ENCODE peak calls at places on chromosomes 3 and 15, in ten cellular contexts. One of them, this sample, is unnamed.

GRCh38 chr15:71048913-71049675 is 66.2 kb upstream of the THSD4 start:
- DNase-seq in GM20000: no peak
- DNase-seq in activated naive CD8-positive, alpha-beta T cell treated with anti-CD3 and anti-CD28 coated beads, Interleukin-2, amount 50 U/mL, for 24 hours: no peak
- DNase-seq in AG09319: peak
- DNase-seq in HEK293T: no peak
- DNase-seq in activated gamma-delta T cell treated with anti-CD3 and anti-CD28 coated beads, Interleukin-2, amount 50 U/mL, for 16 hours: no peak
- DNase-seq in stimulated activated naive B cell treated with anti-CD40 and anti-IgM and Interleukin-4, amounts not matched to agents 10 μg/mL and 1 μg/mL and 100 μg/mL, for 72 hours: no peak
- DNase-seq in stimulated activated CD8-positive, alpha-beta memory T cell treated with anti-CD3 and anti-CD28 coated beads, Interleukin-4, amount 100 ng/mL, for 24 hours: no peak
- DNase-seq in posterior cingulate gyrus: no peak
- DNase-seq in stimulated activated naive CD8-positive, alpha-beta T cell treated with anti-CD3 and anti-CD28 coated beads, Interleukin-15, Interleukin-2, amounts not matched to agents 100 U/mL and 50 U/mL, for 24 hours: no peak
- DNase-seq in this sample: no peak

GRCh38 chr3:16399473-16399872 is 114.0 kb downstream of the RFTN1 start:
- DNase-seq in HEK293T: peak
- DNase-seq in stimulated activated naive CD8-positive, alpha-beta T cell treated with anti-CD3 and anti-CD28 coated beads, Interleukin-15, Interleukin-2, amounts not matched to agents 100 U/mL and 50 U/mL, for 24 hours: no peak
- DNase-seq in activated gamma-delta T cell treated with anti-CD3 and anti-CD28 coated beads, Interleukin-2, amount 50 U/mL, for 16 hours: no peak
- DNase-seq in stimulated activated naive B cell treated with anti-CD40 and anti-IgM and Interleukin-4, amounts not matched to agents 10 μg/mL and 1 μg/mL and 100 μg/mL, for 72 hours: no peak
- DNase-seq in AG09319: peak
- DNase-seq in posterior cingulate gyrus: no peak
- DNase-seq in stimulated activated CD8-positive, alpha-beta memory T cell treated with anti-CD3 and anti-CD28 coated beads, Interleukin-4, amount 100 ng/mL, for 24 hours: no peak
- DNase-seq in GM20000: no peak
- DNase-seq in activated naive CD8-positive, alpha-beta T cell treated with anti-CD3 and anti-CD28 coated beads, Interleukin-2, amount 50 U/mL, for 24 hours: no peak
- DNase-seq in this sample: peak

GRCh38 chr3:129016366-129016724 is 15.2 kb downstream of the EFCC1 start:
- DNase-seq in AG09319: no peak
- DNase-seq in HEK293T: no peak
- DNase-seq in stimulated activated CD8-positive, alpha-beta memory T cell treated with anti-CD3 and anti-CD28 coated beads, Interleukin-4, amount 100 ng/mL, for 24 hours: no peak
- DNase-seq in stimulated activated naive B cell treated with anti-CD40 and anti-IgM and Interleukin-4, amounts not matched to agents 10 μg/mL and 1 μg/mL and 100 μg/mL, for 72 hours: peak
- DNase-seq in GM20000: no peak
- DNase-seq in activated naive CD8-positive, alpha-beta T cell treated with anti-CD3 and anti-CD28 coated beads, Interleukin-2, amount 50 U/mL, for 24 hours: peak
- DNase-seq in posterior cingulate gyrus: no peak
- DNase-seq in activated gamma-delta T cell treated with anti-CD3 and anti-CD28 coated beads, Interleukin-2, amount 50 U/mL, for 16 hours: peak
- DNase-seq in stimulated activated naive CD8-positive, alpha-beta T cell treated with anti-CD3 and anti-CD28 coated beads, Interleukin-15, Interleukin-2, amounts not matched to agents 100 U/mL and 50 U/mL, for 24 hours: peak
- DNase-seq in this sample: peak

GRCh38 chr3:28151207-28151550 is 90.2 kb upstream of the CMC1 start:
- DNase-seq in AG09319: no peak
- DNase-seq in activated naive CD8-positive, alpha-beta T cell treated with anti-CD3 and anti-CD28 coated beads, Interleukin-2, amount 50 U/mL, for 24 hours: no peak
- DNase-seq in stimulated activated naive CD8-positive, alpha-beta T cell treated with anti-CD3 and anti-CD28 coated beads, Interleukin-15, Interleukin-2, amounts not matched to agents 100 U/mL and 50 U/mL, for 24 hours: no peak
- DNase-seq in GM20000: no peak
- DNase-seq in stimulated activated naive B cell treated with anti-CD40 and anti-IgM and Interleukin-4, amounts not matched to agents 10 μg/mL and 1 μg/mL and 100 μg/mL, for 72 hours: no peak
- DNase-seq in HEK293T: no peak
- DNase-seq in activated gamma-delta T cell treated with anti-CD3 and anti-CD28 coated beads, Interleukin-2, amount 50 U/mL, for 16 hours: no peak
- DNase-seq in posterior cingulate gyrus: no peak
- DNase-seq in stimulated activated CD8-positive, alpha-beta memory T cell treated with anti-CD3 and anti-CD28 coated beads, Interleukin-4, amount 100 ng/mL, for 24 hours: no peak
- DNase-seq in this sample: no peak

GRCh38 chr3:98807011-98807410 is 43.9 kb downstream of the ST3GAL6 start:
- DNase-seq in AG09319: no peak
- DNase-seq in posterior cingulate gyrus: no peak
- DNase-seq in stimulated activated naive B cell treated with anti-CD40 and anti-IgM and Interleukin-4, amounts not matched to agents 10 μg/mL and 1 μg/mL and 100 μg/mL, for 72 hours: no peak
- DNase-seq in GM20000: no peak
- DNase-seq in activated naive CD8-positive, alpha-beta T cell treated with anti-CD3 and anti-CD28 coated beads, Interleukin-2, amount 50 U/mL, for 24 hours: no peak
- DNase-seq in stimulated activated CD8-positive, alpha-beta memory T cell treated with anti-CD3 and anti-CD28 coated beads, Interleukin-4, amount 100 ng/mL, for 24 hours: no peak
- DNase-seq in activated gamma-delta T cell treated with anti-CD3 and anti-CD28 coated beads, Interleukin-2, amount 50 U/mL, for 16 hours: no peak
- DNase-seq in stimulated activated naive CD8-positive, alpha-beta T cell treated with anti-CD3 and anti-CD28 coated beads, Interleukin-15, Interleukin-2, amounts not matched to agents 100 U/mL and 50 U/mL, for 24 hours: no peak
- DNase-seq in HEK293T: no peak
- DNase-seq in this sample: no peak

GRCh38 chr15:69346112-69346511 is 47.4 kb downstream of the PAQR5 start:
- DNase-seq in AG09319: no peak
- DNase-seq in posterior cingulate gyrus: no peak
- DNase-seq in stimulated activated CD8-positive, alpha-beta memory T cell treated with anti-CD3 and anti-CD28 coated beads, Interleukin-4, amount 100 ng/mL, for 24 hours: no peak
- DNase-seq in activated gamma-delta T cell treated with anti-CD3 and anti-CD28 coated beads, Interleukin-2, amount 50 U/mL, for 16 hours: no peak
- DNase-seq in HEK293T: no peak
- DNase-seq in GM20000: no peak
- DNase-seq in stimulated activated naive CD8-positive, alpha-beta T cell treated with anti-CD3 and anti-CD28 coated beads, Interleukin-15, Interleukin-2, amounts not matched to agents 100 U/mL and 50 U/mL, for 24 hours: no peak
- DNase-seq in stimulated activated naive B cell treated with anti-CD40 and anti-IgM and Interleukin-4, amounts not matched to agents 10 μg/mL and 1 μg/mL and 100 μg/mL, for 72 hours: no peak
- DNase-seq in activated naive CD8-positive, alpha-beta T cell treated with anti-CD3 and anti-CD28 coated beads, Interleukin-2, amount 50 U/mL, for 24 hours: no peak
- DNase-seq in this sample: no peak

GRCh38 chr3:25338158-25338725 is 89.8 kb upstream of the RARB start:
- DNase-seq in GM20000: no peak
- DNase-seq in stimulated activated naive B cell treated with anti-CD40 and anti-IgM and Interleukin-4, amounts not matched to agents 10 μg/mL and 1 μg/mL and 100 μg/mL, for 72 hours: no peak
- DNase-seq in activated gamma-delta T cell treated with anti-CD3 and anti-CD28 coated beads, Interleukin-2, amount 50 U/mL, for 16 hours: no peak
- DNase-seq in stimulated activated naive CD8-positive, alpha-beta T cell treated with anti-CD3 and anti-CD28 coated beads, Interleukin-15, Interleukin-2, amounts not matched to agents 100 U/mL and 50 U/mL, for 24 hours: no peak
- DNase-seq in HEK293T: no peak
- DNase-seq in posterior cingulate gyrus: no peak
- DNase-seq in activated naive CD8-positive, alpha-beta T cell treated with anti-CD3 and anti-CD28 coated beads, Interleukin-2, amount 50 U/mL, for 24 hours: no peak
- DNase-seq in stimulated activated CD8-positive, alpha-beta memory T cell treated with anti-CD3 and anti-CD28 coated beads, Interleukin-4, amount 100 ng/mL, for 24 hours: no peak
- DNase-seq in AG09319: no peak
- DNase-seq in this sample: no peak

GRCh38 chr3:111197485-111197884 is 125.9 kb downstream of the NECTIN3 start:
- DNase-seq in posterior cingulate gyrus: no peak
- DNase-seq in activated naive CD8-positive, alpha-beta T cell treated with anti-CD3 and anti-CD28 coated beads, Interleukin-2, amount 50 U/mL, for 24 hours: no peak
- DNase-seq in GM20000: no peak
- DNase-seq in stimulated activated naive CD8-positive, alpha-beta T cell treated with anti-CD3 and anti-CD28 coated beads, Interleukin-15, Interleukin-2, amounts not matched to agents 100 U/mL and 50 U/mL, for 24 hours: no peak
- DNase-seq in HEK293T: no peak
- DNase-seq in AG09319: no peak
- DNase-seq in stimulated activated naive B cell treated with anti-CD40 and anti-IgM and Interleukin-4, amounts not matched to agents 10 μg/mL and 1 μg/mL and 100 μg/mL, for 72 hours: no peak
- DNase-seq in stimulated activated CD8-positive, alpha-beta memory T cell treated with anti-CD3 and anti-CD28 coated beads, Interleukin-4, amount 100 ng/mL, for 24 hours: no peak
- DNase-seq in activated gamma-delta T cell treated with anti-CD3 and anti-CD28 coated beads, Interleukin-2, amount 50 U/mL, for 16 hours: no peak
- DNase-seq in this sample: no peak

GRCh38 chr3:114128826-114129225 is 50.0 kb downstream of the DRD3 start:
- DNase-seq in activated naive CD8-positive, alpha-beta T cell treated with anti-CD3 and anti-CD28 coated beads, Interleukin-2, amount 50 U/mL, for 24 hours: no peak
- DNase-seq in stimulated activated CD8-positive, alpha-beta memory T cell treated with anti-CD3 and anti-CD28 coated beads, Interleukin-4, amount 100 ng/mL, for 24 hours: no peak
- DNase-seq in AG09319: no peak
- DNase-seq in GM20000: no peak
- DNase-seq in stimulated activated naive B cell treated with anti-CD40 and anti-IgM and Interleukin-4, amounts not matched to agents 10 μg/mL and 1 μg/mL and 100 μg/mL, for 72 hours: no peak
- DNase-seq in activated gamma-delta T cell treated with anti-CD3 and anti-CD28 coated beads, Interleukin-2, amount 50 U/mL, for 16 hours: no peak
- DNase-seq in stimulated activated naive CD8-positive, alpha-beta T cell treated with anti-CD3 and anti-CD28 coated beads, Interleukin-15, Interleukin-2, amounts not matched to agents 100 U/mL and 50 U/mL, for 24 hours: no peak
- DNase-seq in posterior cingulate gyrus: no peak
- DNase-seq in HEK293T: no peak
- DNase-seq in this sample: no peak

GRCh38 chr15:94001113-94001919 is 230.0 kb upstream of the MCTP2 start:
- DNase-seq in activated naive CD8-positive, alpha-beta T cell treated with anti-CD3 and anti-CD28 coated beads, Interleukin-2, amount 50 U/mL, for 24 hours: no peak
- DNase-seq in stimulated activated naive B cell treated with anti-CD40 and anti-IgM and Interleukin-4, amounts not matched to agents 10 μg/mL and 1 μg/mL and 100 μg/mL, for 72 hours: no peak
- DNase-seq in stimulated activated CD8-positive, alpha-beta memory T cell treated with anti-CD3 and anti-CD28 coated beads, Interleukin-4, amount 100 ng/mL, for 24 hours: no peak
- DNase-seq in activated gamma-delta T cell treated with anti-CD3 and anti-CD28 coated beads, Interleukin-2, amount 50 U/mL, for 16 hours: no peak
- DNase-seq in posterior cingulate gyrus: no peak
- DNase-seq in HEK293T: no peak
- DNase-seq in stimulated activated naive CD8-positive, alpha-beta T cell treated with anti-CD3 and anti-CD28 coated beads, Interleukin-15, Interleukin-2, amounts not matched to agents 100 U/mL and 50 U/mL, for 24 hours: no peak
- DNase-seq in AG09319: peak
- DNase-seq in GM20000: no peak
- DNase-seq in this sample: no peak

GRCh38 chr15:70835415-70835814 is 18.5 kb downstream of the LARP6 start:
- DNase-seq in HEK293T: no peak
- DNase-seq in activated naive CD8-positive, alpha-beta T cell treated with anti-CD3 and anti-CD28 coated beads, Interleukin-2, amount 50 U/mL, for 24 hours: no peak
- DNase-seq in GM20000: no peak
- DNase-seq in activated gamma-delta T cell treated with anti-CD3 and anti-CD28 coated beads, Interleukin-2, amount 50 U/mL, for 16 hours: no peak
- DNase-seq in stimulated activated naive CD8-positive, alpha-beta T cell treated with anti-CD3 and anti-CD28 coated beads, Interleukin-15, Interleukin-2, amounts not matched to agents 100 U/mL and 50 U/mL, for 24 hours: no peak
- DNase-seq in stimulated activated CD8-positive, alpha-beta memory T cell treated with anti-CD3 and anti-CD28 coated beads, Interleukin-4, amount 100 ng/mL, for 24 hours: no peak
- DNase-seq in AG09319: no peak
- DNase-seq in posterior cingulate gyrus: no peak
- DNase-seq in stimulated activated naive B cell treated with anti-CD40 and anti-IgM and Interleukin-4, amounts not matched to agents 10 μg/mL and 1 μg/mL and 100 μg/mL, for 72 hours: no peak
- DNase-seq in this sample: no peak

GRCh38 chr3:16290007-16290826 is 25.2 kb downstream of the OXNAD1 start:
- DNase-seq in GM20000: peak
- DNase-seq in stimulated activated naive CD8-positive, alpha-beta T cell treated with anti-CD3 and anti-CD28 coated beads, Interleukin-15, Interleukin-2, amounts not matched to agents 100 U/mL and 50 U/mL, for 24 hours: peak
- DNase-seq in activated naive CD8-positive, alpha-beta T cell treated with anti-CD3 and anti-CD28 coated beads, Interleukin-2, amount 50 U/mL, for 24 hours: peak
- DNase-seq in stimulated activated naive B cell treated with anti-CD40 and anti-IgM and Interleukin-4, amounts not matched to agents 10 μg/mL and 1 μg/mL and 100 μg/mL, for 72 hours: no peak
- DNase-seq in AG09319: peak
- DNase-seq in posterior cingulate gyrus: no peak
- DNase-seq in HEK293T: peak
- DNase-seq in activated gamma-delta T cell treated with anti-CD3 and anti-CD28 coated beads, Interleukin-2, amount 50 U/mL, for 16 hours: no peak
- DNase-seq in stimulated activated CD8-positive, alpha-beta memory T cell treated with anti-CD3 and anti-CD28 coated beads, Interleukin-4, amount 100 ng/mL, for 24 hours: peak
- DNase-seq in this sample: peak

GRCh38 chr3:176395269-176395668 is 802.0 kb downstream of the TBL1XR1 start:
- DNase-seq in stimulated activated naive B cell treated with anti-CD40 and anti-IgM and Interleukin-4, amounts not matched to agents 10 μg/mL and 1 μg/mL and 100 μg/mL, for 72 hours: no peak
- DNase-seq in activated gamma-delta T cell treated with anti-CD3 and anti-CD28 coated beads, Interleukin-2, amount 50 U/mL, for 16 hours: no peak
- DNase-seq in GM20000: no peak
- DNase-seq in stimulated activated CD8-positive, alpha-beta memory T cell treated with anti-CD3 and anti-CD28 coated beads, Interleukin-4, amount 100 ng/mL, for 24 hours: no peak
- DNase-seq in activated naive CD8-positive, alpha-beta T cell treated with anti-CD3 and anti-CD28 coated beads, Interleukin-2, amount 50 U/mL, for 24 hours: no peak
- DNase-seq in posterior cingulate gyrus: no peak
- DNase-seq in HEK293T: no peak
- DNase-seq in AG09319: no peak
- DNase-seq in stimulated activated naive CD8-positive, alpha-beta T cell treated with anti-CD3 and anti-CD28 coated beads, Interleukin-15, Interleukin-2, amounts not matched to agents 100 U/mL and 50 U/mL, for 24 hours: no peak
- DNase-seq in this sample: no peak

GRCh38 chr3:121883507-121883906 is 10.7 kb upstream of the SLC15A2 start:
- DNase-seq in HEK293T: peak
- DNase-seq in activated naive CD8-positive, alpha-beta T cell treated with anti-CD3 and anti-CD28 coated beads, Interleukin-2, amount 50 U/mL, for 24 hours: no peak
- DNase-seq in stimulated activated naive CD8-positive, alpha-beta T cell treated with anti-CD3 and anti-CD28 coated beads, Interleukin-15, Interleukin-2, amounts not matched to agents 100 U/mL and 50 U/mL, for 24 hours: no peak
- DNase-seq in GM20000: peak
- DNase-seq in posterior cingulate gyrus: no peak
- DNase-seq in stimulated activated naive B cell treated with anti-CD40 and anti-IgM and Interleukin-4, amounts not matched to agents 10 μg/mL and 1 μg/mL and 100 μg/mL, for 72 hours: no peak
- DNase-seq in activated gamma-delta T cell treated with anti-CD3 and anti-CD28 coated beads, Interleukin-2, amount 50 U/mL, for 16 hours: no peak
- DNase-seq in stimulated activated CD8-positive, alpha-beta memory T cell treated with anti-CD3 and anti-CD28 coated beads, Interleukin-4, amount 100 ng/mL, for 24 hours: no peak
- DNase-seq in AG09319: no peak
- DNase-seq in this sample: no peak

GRCh38 chr3:150062492-150062891 is 91.8 kb upstream of the PFN2 start:
- DNase-seq in GM20000: no peak
- DNase-seq in posterior cingulate gyrus: no peak
- DNase-seq in stimulated activated naive CD8-positive, alpha-beta T cell treated with anti-CD3 and anti-CD28 coated beads, Interleukin-15, Interleukin-2, amounts not matched to agents 100 U/mL and 50 U/mL, for 24 hours: no peak
- DNase-seq in activated naive CD8-positive, alpha-beta T cell treated with anti-CD3 and anti-CD28 coated beads, Interleukin-2, amount 50 U/mL, for 24 hours: no peak
- DNase-seq in stimulated activated naive B cell treated with anti-CD40 and anti-IgM and Interleukin-4, amounts not matched to agents 10 μg/mL and 1 μg/mL and 100 μg/mL, for 72 hours: no peak
- DNase-seq in HEK293T: no peak
- DNase-seq in activated gamma-delta T cell treated with anti-CD3 and anti-CD28 coated beads, Interleukin-2, amount 50 U/mL, for 16 hours: no peak
- DNase-seq in stimulated activated CD8-positive, alpha-beta memory T cell treated with anti-CD3 and anti-CD28 coated beads, Interleukin-4, amount 100 ng/mL, for 24 hours: no peak
- DNase-seq in AG09319: no peak
- DNase-seq in this sample: no peak